ENCODE peak calls at places on chromosomes 1 and 21, in five cellular contexts. K is iPS DF 6.9; I is CD8-positive, alpha-beta memory T cell; X is mucosa of descending colon; O is foreskin fibroblast. L is an unnamed sample.

GRCh38 chr21:42191978-42192595 is 26.9 kb upstream of the ABCG1 start:
- DNase-seq in K (no peak), I (no peak), X (no peak), O (no peak), L (no peak)

GRCh38 chr1:230196077-230196476 is 129.0 kb downstream of the GALNT2 start:
- DNase-seq in K (no peak), I (no peak), X (no peak), O (no peak), L (no peak)

GRCh38 chr1:4172659-4173599 is 272.9 kb upstream of the C1orf174 start:
- DNase-seq in K (no peak), I (no peak), X (no peak), O (no peak), L (no peak)

GRCh38 chr1:156821801-156822200 is 5.2 kb upstream of the SH2D2A start:
- DNase-seq in K (no peak), I (no peak), X (no peak), O (peak), L (no peak)

GRCh38 chr1:226424228-226425003 is 16.5 kb upstream of the PARP1 start:
- DNase-seq in K (no peak), I (peak), X (no peak), O (peak), L (peak)

GRCh38 chr1:147243228-147243685 is 773 bp downstream of the CHD1L start:
- DNase-seq in K (no peak), I (no peak), X (peak), O (no peak), L (no peak)

GRCh38 chr1:245956225-245956624 is 550.9 kb downstream of the SMYD3 start:
- DNase-seq in K (no peak), I (peak), X (no peak), O (no peak), L (no peak)

GRCh38 chr1:2840036-2840809 is 38.7 kb upstream of the TTC34 start:
- DNase-seq in K (no peak), I (peak), X (no peak), O (no peak), L (no peak)

GRCh38 chr21:45698493-45698947 is 55.0 kb downstream of the PCBP3 start:
- DNase-seq in K (no peak), I (no peak), X (no peak), O (peak), L (peak)

GRCh38 chr1:45846931-45847330 is 43.5 kb downstream of the MAST2 start:
- DNase-seq in K (no peak), I (no peak), X (no peak), O (peak), L (no peak)

GRCh38 chr1:228646717-228647522 is 88.4 kb upstream of the RHOU start:
- DNase-seq in K (peak), I (peak), X (peak), O (peak), L (no peak)

GRCh38 chr1:246131095-246131494 is 376.0 kb downstream of the SMYD3 start:
- DNase-seq in K (no peak), I (no peak), X (no peak), O (no peak), L (no peak)

GRCh38 chr1:41245659-41246058 is 3.6 kb upstream of the SCMH1 start:
- DNase-seq in K (no peak), I (no peak), X (no peak), O (no peak), L (peak)

GRCh38 chr1:89873757-89874156 is 52.9 kb downstream of the LRRC8D start:
- DNase-seq in K (no peak), I (no peak), X (no peak), O (peak), L (peak)

GRCh38 chr1:218284377-218284916 is 646 bp upstream of the RRP15 start:
- DNase-seq in K (no peak), I (no peak), X (no peak), O (no peak), L (no peak)

GRCh38 chr1:92980732-92981647 is 19.7 kb upstream of the DIPK1A start:
- DNase-seq in K (no peak), I (peak), X (no peak), O (no peak), L (no peak)

GRCh38 chr1:92973203-92973907 is 12.1 kb upstream of the DIPK1A start:
- DNase-seq in K (no peak), I (no peak), X (no peak), O (no peak), L (no peak)

GRCh38 chr1:92972413-92973129 is 11.3 kb upstream of the DIPK1A start:
- DNase-seq in K (no peak), I (no peak), X (no peak), O (no peak), L (no peak)

GRCh38 chr1:92970990-92971689 is 9.9 kb upstream of the DIPK1A start:
- DNase-seq in K (no peak), I (no peak), X (no peak), O (no peak), L (no peak)

GRCh38 chr1:92975551-92976232 is 14.4 kb upstream of the DIPK1A start:
- DNase-seq in K (no peak), I (no peak), X (no peak), O (no peak), L (no peak)
- H3K4me3 ChIP-seq in K (no peak), I (no peak), X (no peak), O (no peak), L (no peak)

GRCh38 chr1:207631137-207631536 is 13.8 kb upstream of the CR1L start:
- DNase-seq in K (no peak), I (no peak), X (no peak), O (no peak), L (no peak)
- H3K4me3 ChIP-seq in K (no peak), I (no peak), X (no peak), O (no peak), L (no peak)

GRCh38 chr1:84803604-84804003 is 89.4 kb downstream of the LPAR3 start:
- DNase-seq in K (no peak), I (no peak), X (no peak), O (no peak), L (no peak)
- H3K4me3 ChIP-seq in K (no peak), I (no peak), X (no peak), O (no peak), L (no peak)

GRCh38 chr1:207172885-207173284 is 68.9 kb downstream of the C4BPA start:
- DNase-seq in K (no peak), I (no peak), X (no peak), O (no peak), L (no peak)

GRCh38 chr1:207173396-207173795 is 69.4 kb downstream of the C4BPA start:
- DNase-seq in K (no peak), I (no peak), X (no peak), O (no peak), L (no peak)

GRCh38 chr1:207172321-207172720 is 68.3 kb downstream of the C4BPA start:
- DNase-seq in K (no peak), I (no peak), X (no peak), O (no peak), L (no peak)

DNA sequence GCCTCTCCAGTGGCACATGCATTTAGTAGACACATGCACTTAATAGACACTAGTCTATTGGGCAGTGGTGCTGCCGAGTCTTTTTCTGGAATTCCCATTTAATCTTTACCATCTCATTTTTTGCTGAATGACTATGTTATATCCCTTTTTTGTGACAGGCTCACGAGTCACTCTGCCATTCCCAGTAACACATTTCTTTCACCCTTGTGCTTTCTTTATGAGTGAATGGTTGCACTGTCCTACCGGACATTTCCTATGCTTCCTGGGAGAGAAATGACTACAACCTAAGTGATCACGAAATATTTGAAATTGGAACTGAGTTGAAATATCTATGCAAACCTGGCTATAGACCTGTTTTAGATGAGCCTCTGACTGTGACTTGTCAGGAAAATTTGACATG is 70.9 kb downstream of the C4BPA start:
- DNase-seq in K (no peak), I (no peak), X (no peak), O (no peak), L (no peak)
- H3K4me3 ChIP-seq in K (no peak), I (no peak), X (no peak), O (no peak), L (no peak)

GRCh38 chr1:206967096-206967851 is 3.0 kb downstream of the FCAMR start:
- DNase-seq in K (no peak), I (no peak), X (no peak), O (no peak), L (no peak)
- H3K4me3 ChIP-seq in K (no peak), I (no peak), X (no peak), O (no peak), L (no peak)

GRCh38 chr1:154499446-154499845 is 2.6 kb upstream of the TDRD10 start:
- DNase-seq in K (no peak), I (no peak), X (no peak), O (no peak), L (no peak)
- H3K4me3 ChIP-seq in K (no peak), I (no peak), X (no peak), O (no peak), L (no peak)

GRCh38 chr1:83950106-83950661 is 48.7 kb downstream of the TTLL7 start:
- DNase-seq in K (no peak), I (no peak), X (no peak), O (no peak), L (no peak)
- H3K4me3 ChIP-seq in K (no peak), I (no peak), X (no peak), O (no peak), L (no peak)

GRCh38 chr1:26827663-26828062 is 1.2 kb downstream of the ZDHHC18 start:
- DNase-seq in K (no peak), I (no peak), X (no peak), O (no peak), L (no peak)
- H3K4me3 ChIP-seq in K (no peak), I (peak), X (no peak), O (peak), L (peak)

GRCh38 chr1:202589190-202589680 is 121.0 kb downstream of the SYT2 start:
- DNase-seq in K (no peak), I (no peak), X (peak), O (peak), L (peak)
- H3K4me3 ChIP-seq in K (no peak), I (no peak), X (no peak), O (no peak), L (no peak)